ENCODE peak calls at places on chromosomes 5 and 9, in ten cellular contexts. O is activated T-cell treated with anti-CD3 and anti-CD28 coated beads for 1 hour; M is HEK293T; I is non-pigmented ciliary epithelial cell; A is activated CD4-positive, alpha-beta T cell treated with anti-CD3 and anti-CD28 coated beads for 4 hours; X is head of caudate nucleus; T is M059J; C is fibroblast of villous mesenchyme; L is neural crest cell; F is activated effector memory CD4-positive, alpha-beta T cell treated with Interleukin-2 at 50 U/mL for 16 hours. S is an unnamed sample.

GRCh38 chr5:152956943-152957613 is 533.4 kb upstream of the GRIA1 start:
- DNase-seq in A (no peak), F (no peak), I (no peak), C (no peak), T (no peak), M (no peak), O (no peak), L (no peak), X (no peak), S (no peak)

GRCh38 chr9:14323969-14324366 is 10.0 kb upstream of the NFIB start:
- DNase-seq in T (no peak), C (no peak), F (no peak), I (no peak), L (no peak), X (no peak), A (no peak), M (no peak), O (no peak), S (no peak)

GRCh38 chr9:117485176-117485575 is 70.3 kb upstream of the ASTN2 start:
- DNase-seq in M (no peak), L (no peak), C (no peak), X (no peak), T (peak), F (no peak), I (no peak), O (no peak), A (no peak), S (no peak)

GRCh38 chr9:120950421-120951388 is 24.1 kb upstream of the TRAF1 start:
- DNase-seq in O (no peak), F (no peak), I (no peak), M (no peak), L (no peak), C (no peak), X (no peak), A (no peak), T (no peak), S (no peak)

GRCh38 chr5:81151546-81151945 is 81.6 kb upstream of the CKMT2 start:
- DNase-seq in A (no peak), M (no peak), L (no peak), I (peak), O (no peak), F (no peak), C (peak), X (no peak), T (peak), S (no peak)

GRCh38 chr5:36156124-36156601 is 4.3 kb downstream of the SKP2 start:
- DNase-seq in X (no peak), M (no peak), L (no peak), F (no peak), T (no peak), A (no peak), C (peak), O (no peak), I (peak), S (no peak)

GRCh38 chr5:31361234-31361633 is 167.7 kb downstream of the CDH6 start:
- DNase-seq in A (no peak), X (no peak), F (no peak), C (peak), O (no peak), L (no peak), I (no peak), T (peak), M (no peak), S (no peak)

GRCh38 chr5:170159101-170159698 is 53.5 kb downstream of the FOXI1 start:
- DNase-seq in M (no peak), X (no peak), F (no peak), C (no peak), A (no peak), I (peak), L (no peak), T (peak), O (no peak), S (no peak)

GRCh38 chr5:16886366-16886736 is 49.7 kb downstream of the MYO10 start:
- DNase-seq in O (no peak), F (no peak), X (no peak), C (peak), T (no peak), I (no peak), L (no peak), A (no peak), M (no peak), S (no peak)